ENCODE peak calls at places on chromosomes 12 and 14, in seven cellular contexts. One of them, this sample, is unnamed.
A peak's percentile ranks its signal among the peaks of the same experiment; 100 is the strongest.

GRCh38 chr14:95321201-95321600 is 1.5 kb upstream of the CLMN start:
- DNase-seq in H9: no peak
- DNase-seq in mesendoderm: no peak
- DNase-seq in neuronal stem cell: no peak
- DNase-seq in IMR-90: no peak
- DNase-seq in mesenchymal stem cell: no peak
- DNase-seq in H1: no peak
- DNase-seq in this sample: no peak

GRCh38 chr14:92832137-92832700 is 38.1 kb downstream of the GOLGA5 start:
- DNase-seq in H9: no peak
- DNase-seq in mesendoderm: peak; percentile 54
- DNase-seq in neuronal stem cell: no peak
- DNase-seq in IMR-90: no peak
- DNase-seq in mesenchymal stem cell: no peak
- DNase-seq in H1: no peak
- DNase-seq in this sample: no peak

GRCh38 chr14:44995770-44996294 is 33.8 kb downstream of the TOGARAM1 start:
- DNase-seq in H9: no peak
- DNase-seq in mesendoderm: no peak
- DNase-seq in neuronal stem cell: no peak
- DNase-seq in IMR-90: peak; percentile 6
- DNase-seq in mesenchymal stem cell: no peak
- DNase-seq in H1: no peak
- DNase-seq in this sample: no peak

GRCh38 chr12:89421093-89421835 is 69.0 kb upstream of the DUSP6 start:
- DNase-seq in H9: no peak
- DNase-seq in mesendoderm: peak; percentile 93
- DNase-seq in neuronal stem cell: no peak
- DNase-seq in IMR-90: no peak
- DNase-seq in mesenchymal stem cell: no peak
- DNase-seq in H1: no peak
- DNase-seq in this sample: no peak

GRCh38 chr12:12722351-12723146 is 5.4 kb downstream of the CDKN1B start:
- DNase-seq in H9: no peak
- DNase-seq in mesendoderm: no peak
- DNase-seq in neuronal stem cell: no peak
- DNase-seq in IMR-90: peak; percentile 53
- DNase-seq in mesenchymal stem cell: peak; percentile 56
- DNase-seq in H1: no peak
- DNase-seq in this sample: peak; percentile 69

GRCh38 chr12:401235-402126 is at the start of gene CCDC77:
- DNase-seq in H9: peak; percentile 97
- DNase-seq in mesendoderm: peak; percentile 96
- DNase-seq in neuronal stem cell: peak; percentile 93
- DNase-seq in IMR-90: peak; percentile 88
- DNase-seq in mesenchymal stem cell: peak; percentile 95
- DNase-seq in H1: peak; percentile 96
- DNase-seq in this sample: peak; percentile 97

GRCh38 chr14:63854330-63854729 is 1.5 kb downstream of the SYNE2 start:
- DNase-seq in H9: no peak
- DNase-seq in mesendoderm: no peak
- DNase-seq in neuronal stem cell: no peak
- DNase-seq in IMR-90: no peak
- DNase-seq in mesenchymal stem cell: no peak
- DNase-seq in H1: no peak
- DNase-seq in this sample: no peak

GRCh38 chr12:85369365-85370154 is 89.5 kb downstream of the ALX1 start:
- DNase-seq in H9: no peak
- DNase-seq in mesendoderm: no peak
- DNase-seq in neuronal stem cell: no peak
- DNase-seq in IMR-90: no peak
- DNase-seq in mesenchymal stem cell: no peak
- DNase-seq in H1: no peak
- DNase-seq in this sample: peak; percentile 7

GRCh38 chr12:126384029-126384564 is 1318.9 kb downstream of the AACS start:
- DNase-seq in H9: no peak
- DNase-seq in mesendoderm: no peak
- DNase-seq in neuronal stem cell: no peak
- DNase-seq in IMR-90: no peak
- DNase-seq in mesenchymal stem cell: no peak
- DNase-seq in H1: no peak
- DNase-seq in this sample: no peak

GRCh38 chr12:57367121-57367520 is 63.7 kb downstream of the R3HDM2 start:
- DNase-seq in H9: no peak
- DNase-seq in mesendoderm: no peak
- DNase-seq in neuronal stem cell: no peak
- DNase-seq in IMR-90: peak; percentile 5
- DNase-seq in mesenchymal stem cell: no peak
- DNase-seq in H1: no peak
- DNase-seq in this sample: no peak

GRCh38 chr12:47032644-47033043 is 46.8 kb upstream of the PCED1B start:
- DNase-seq in H9: no peak
- DNase-seq in mesendoderm: peak; percentile 68
- DNase-seq in neuronal stem cell: no peak
- DNase-seq in IMR-90: peak; percentile 77
- DNase-seq in mesenchymal stem cell: peak; percentile 72
- DNase-seq in H1: no peak
- DNase-seq in this sample: no peak

GRCh38 chr12:5200276-5201087 is 156.8 kb downstream of the KCNA5 start:
- DNase-seq in H9: peak; percentile 91
- DNase-seq in mesendoderm: peak; percentile 79
- DNase-seq in neuronal stem cell: peak; percentile 71
- DNase-seq in IMR-90: peak; percentile 28
- DNase-seq in mesenchymal stem cell: peak; percentile 4
- DNase-seq in H1: peak; percentile 93
- DNase-seq in this sample: peak; percentile 45

GRCh38 chr12:4112734-4113396 is 160.7 kb upstream of the CCND2 start:
- DNase-seq in H9: peak; percentile 23
- DNase-seq in mesendoderm: no peak
- DNase-seq in neuronal stem cell: no peak
- DNase-seq in IMR-90: peak; percentile 25
- DNase-seq in mesenchymal stem cell: no peak
- DNase-seq in H1: peak; percentile 32
- DNase-seq in this sample: no peak

GRCh38 chr12:55725556-55725955 is 3.3 kb downstream of the CD63 start:
- DNase-seq in H9: no peak
- DNase-seq in mesendoderm: no peak
- DNase-seq in neuronal stem cell: no peak
- DNase-seq in IMR-90: no peak
- DNase-seq in mesenchymal stem cell: no peak
- DNase-seq in H1: no peak
- DNase-seq in this sample: no peak

GRCh38 chr12:96120359-96121100 is 73.6 kb upstream of the ELK3 start:
- DNase-seq in H9: peak; percentile 51
- DNase-seq in mesendoderm: peak; percentile 69
- DNase-seq in neuronal stem cell: no peak
- DNase-seq in IMR-90: no peak
- DNase-seq in mesenchymal stem cell: peak; percentile 64
- DNase-seq in H1: no peak
- DNase-seq in this sample: no peak

GRCh38 chr12:46831335-46832083 is 5.7 kb upstream of the SLC38A4 start:
- DNase-seq in H9: peak; percentile 57
- DNase-seq in mesendoderm: peak; percentile 33
- DNase-seq in neuronal stem cell: peak; percentile 24
- DNase-seq in IMR-90: no peak
- DNase-seq in mesenchymal stem cell: peak; percentile 27
- DNase-seq in H1: peak; percentile 73
- DNase-seq in this sample: no peak

GRCh38 chr12:98551787-98552186 is 36.4 kb downstream of the TMPO start:
- DNase-seq in H9: no peak
- DNase-seq in mesendoderm: peak; percentile 22
- DNase-seq in neuronal stem cell: no peak
- DNase-seq in IMR-90: no peak
- DNase-seq in mesenchymal stem cell: no peak
- DNase-seq in H1: no peak
- DNase-seq in this sample: no peak

GRCh38 chr12:48125985-48126384 is 6.8 kb downstream of the PFKM start:
- DNase-seq in H9: no peak
- DNase-seq in mesendoderm: no peak
- DNase-seq in neuronal stem cell: no peak
- DNase-seq in IMR-90: no peak
- DNase-seq in mesenchymal stem cell: no peak
- DNase-seq in H1: no peak
- DNase-seq in this sample: no peak

GRCh38 chr12:109727746-109728726 is 14.4 kb downstream of the FAM222A start:
- DNase-seq in H9: peak; percentile 24
- DNase-seq in mesendoderm: no peak
- DNase-seq in neuronal stem cell: no peak
- DNase-seq in IMR-90: no peak
- DNase-seq in mesenchymal stem cell: no peak
- DNase-seq in H1: no peak
- DNase-seq in this sample: peak; percentile 60

GRCh38 chr12:18975933-18976332 is 153.6 kb upstream of the PLEKHA5 start:
- DNase-seq in H9: no peak
- DNase-seq in mesendoderm: no peak
- DNase-seq in neuronal stem cell: no peak
- DNase-seq in IMR-90: no peak
- DNase-seq in mesenchymal stem cell: no peak
- DNase-seq in H1: no peak
- DNase-seq in this sample: no peak

GRCh38 chr14:105329411-105330200 is 15.1 kb downstream of the PACS2 start:
- DNase-seq in H9: no peak
- DNase-seq in mesendoderm: no peak
- DNase-seq in neuronal stem cell: no peak
- DNase-seq in IMR-90: no peak
- DNase-seq in mesenchymal stem cell: no peak
- DNase-seq in H1: no peak
- DNase-seq in this sample: no peak

GRCh38 chr14:66514206-66514605 is 6.3 kb downstream of the GPHN start:
- DNase-seq in H9: no peak
- DNase-seq in mesendoderm: no peak
- DNase-seq in neuronal stem cell: no peak
- DNase-seq in IMR-90: no peak
- DNase-seq in mesenchymal stem cell: peak; percentile 25
- DNase-seq in H1: no peak
- DNase-seq in this sample: peak; percentile 35

GRCh38 chr14:23559010-23559920 is 3.2 kb downstream of the THTPA start:
- DNase-seq in H9: peak; percentile 69
- DNase-seq in mesendoderm: no peak
- DNase-seq in neuronal stem cell: peak; percentile 68
- DNase-seq in IMR-90: peak; percentile 55
- DNase-seq in mesenchymal stem cell: peak; percentile 61
- DNase-seq in H1: peak; percentile 92
- DNase-seq in this sample: no peak

GRCh38 chr12:20269352-20270067 is 98.8 kb upstream of the PDE3A start:
- DNase-seq in H9: no peak
- DNase-seq in mesendoderm: no peak
- DNase-seq in neuronal stem cell: no peak
- DNase-seq in IMR-90: no peak
- DNase-seq in mesenchymal stem cell: no peak
- DNase-seq in H1: no peak
- DNase-seq in this sample: no peak

GRCh38 chr12:20268771-20269170 is 99.6 kb upstream of the PDE3A start:
- DNase-seq in H9: no peak
- DNase-seq in mesendoderm: no peak
- DNase-seq in neuronal stem cell: no peak
- DNase-seq in IMR-90: no peak
- DNase-seq in mesenchymal stem cell: no peak
- DNase-seq in H1: no peak
- DNase-seq in this sample: no peak

GRCh38 chr12:20272801-20273200 is 95.5 kb upstream of the PDE3A start:
- DNase-seq in H9: no peak
- DNase-seq in mesendoderm: no peak
- DNase-seq in neuronal stem cell: no peak
- DNase-seq in IMR-90: no peak
- DNase-seq in mesenchymal stem cell: no peak
- DNase-seq in H1: no peak
- DNase-seq in this sample: no peak

GRCh38 chr12:20272171-20272570 is 96.2 kb upstream of the PDE3A start:
- DNase-seq in H9: no peak
- DNase-seq in mesendoderm: no peak
- DNase-seq in neuronal stem cell: no peak
- DNase-seq in IMR-90: no peak
- DNase-seq in mesenchymal stem cell: no peak
- DNase-seq in H1: no peak
- DNase-seq in this sample: no peak

DNA sequence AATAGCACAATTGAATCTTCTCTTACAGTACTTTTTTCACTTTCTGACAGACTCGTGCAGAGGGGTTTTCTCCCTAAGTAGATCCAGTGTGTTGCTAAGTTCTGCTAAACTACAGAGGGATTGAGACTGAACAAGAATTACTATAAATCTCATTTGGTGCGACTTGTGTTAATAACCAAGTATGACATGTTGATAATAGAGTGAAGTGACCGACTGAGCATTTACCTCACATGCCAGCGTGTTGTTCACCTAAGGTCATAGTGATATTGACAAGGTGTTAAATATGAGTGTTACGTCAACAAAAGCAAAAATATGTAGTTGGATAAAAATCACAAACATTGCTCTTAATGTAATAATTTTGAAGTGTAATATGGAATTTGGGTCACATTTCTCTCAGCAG is 97.8 kb upstream of the PDE3A start:
- DNase-seq in H9: no peak
- DNase-seq in mesendoderm: no peak
- DNase-seq in neuronal stem cell: no peak
- DNase-seq in IMR-90: no peak
- DNase-seq in mesenchymal stem cell: no peak
- DNase-seq in H1: no peak
- DNase-seq in this sample: no peak
- H3K18ac ChIP-seq in H9: no peak overlapping the region
- H3K18ac ChIP-seq in mesendoderm: no peak overlapping the region
- H3K18ac ChIP-seq in neuronal stem cell: no peak overlapping the region
- H3K18ac ChIP-seq in IMR-90: no peak overlapping the region
- H3K18ac ChIP-seq in mesenchymal stem cell: no peak overlapping the region
- H3K18ac ChIP-seq in H1: no peak overlapping the region
- H3K18ac ChIP-seq in this sample: no peak overlapping the region

GRCh38 chr14:99608591-99608990 is 4.6 kb upstream of the CCDC85C start:
- DNase-seq in H9: no peak
- DNase-seq in mesendoderm: no peak
- DNase-seq in neuronal stem cell: no peak
- DNase-seq in IMR-90: no peak
- DNase-seq in mesenchymal stem cell: no peak
- DNase-seq in H1: no peak
- DNase-seq in this sample: no peak
- H3K18ac ChIP-seq in H9: no peak overlapping the region
- H3K18ac ChIP-seq in mesendoderm: no peak overlapping the region
- H3K18ac ChIP-seq in neuronal stem cell: no peak overlapping the region
- H3K18ac ChIP-seq in IMR-90: no peak overlapping the region
- H3K18ac ChIP-seq in mesenchymal stem cell: no peak overlapping the region
- H3K18ac ChIP-seq in H1: no peak overlapping the region
- H3K18ac ChIP-seq in this sample: no peak overlapping the region

DNA sequence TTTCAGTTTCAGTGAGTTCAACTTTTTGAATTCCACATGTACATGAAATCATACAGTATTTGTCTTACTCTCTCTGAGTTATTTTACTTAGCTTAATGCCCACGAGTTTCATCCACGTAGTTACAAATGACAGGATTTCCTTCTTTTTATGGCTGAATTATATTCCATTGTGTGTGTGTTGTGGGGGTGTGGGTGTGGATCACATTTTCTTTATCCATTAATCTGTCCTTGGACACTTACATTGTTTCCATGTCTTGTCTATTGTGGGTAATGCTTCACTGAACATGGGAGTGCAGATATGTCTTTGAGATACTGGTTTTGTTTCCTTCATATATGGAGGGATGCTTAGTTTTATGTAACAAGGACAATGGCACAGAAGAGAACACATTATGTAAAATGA is 63.5 kb upstream of the TMTC1 start:
- DNase-seq in H9: no peak
- DNase-seq in mesendoderm: no peak
- DNase-seq in neuronal stem cell: no peak
- DNase-seq in IMR-90: no peak
- DNase-seq in mesenchymal stem cell: no peak
- DNase-seq in H1: no peak
- DNase-seq in this sample: no peak
- H3K18ac ChIP-seq in H9: no peak overlapping the region
- H3K18ac ChIP-seq in mesendoderm: no peak overlapping the region
- H3K18ac ChIP-seq in neuronal stem cell: no peak overlapping the region
- H3K18ac ChIP-seq in IMR-90: no peak overlapping the region
- H3K18ac ChIP-seq in mesenchymal stem cell: no peak overlapping the region
- H3K18ac ChIP-seq in H1: no peak overlapping the region
- H3K18ac ChIP-seq in this sample: no peak overlapping the region

GRCh38 chr12:24270464-24270863 is 321.0 kb upstream of the SOX5 start:
- DNase-seq in H9: no peak
- DNase-seq in mesendoderm: no peak
- DNase-seq in neuronal stem cell: no peak
- DNase-seq in IMR-90: no peak
- DNase-seq in mesenchymal stem cell: no peak
- DNase-seq in H1: no peak
- DNase-seq in this sample: no peak
- H3K18ac ChIP-seq in H9: no peak overlapping the region
- H3K18ac ChIP-seq in mesendoderm: no peak overlapping the region
- H3K18ac ChIP-seq in neuronal stem cell: no peak overlapping the region
- H3K18ac ChIP-seq in IMR-90: no peak overlapping the region
- H3K18ac ChIP-seq in mesenchymal stem cell: no peak overlapping the region
- H3K18ac ChIP-seq in H1: no peak overlapping the region
- H3K18ac ChIP-seq in this sample: no peak overlapping the region

This sample was measured in trophoblast cell.